ENCODE peak calls at places on chromosomes 6 and 20, in four cellular contexts. U, O, I and B are unnamed samples.

GRCh38 chr6:34663887-34664269 is 32.7 kb downstream of the ILRUN start:
- DNase-seq in U (peak; percentile 35), O (no peak), I (no peak), B (peak; percentile 46)

GRCh38 chr20:53654932-53655674 is 61.5 kb upstream of the ZNF217 start:
- DNase-seq in U (no peak), O (no peak), I (no peak), B (no peak)

GRCh38 chr6:55040102-55040848 is 134.0 kb upstream of the HCRTR2 start:
- DNase-seq in U (peak; percentile 98), O (peak; percentile 20), I (no peak), B (no peak)

GRCh38 chr20:52448513-52448912 is 256.9 kb upstream of the ZFP64 start:
- DNase-seq in U (no peak), O (no peak), I (no peak), B (no peak)

GRCh38 chr6:119566546-119567263 is 217.1 kb upstream of the MAN1A1 start:
- DNase-seq in U (no peak), O (no peak), I (no peak), B (no peak)

GRCh38 chr20:48615871-48616270 is 211.9 kb downstream of the PREX1 start:
- DNase-seq in U (no peak), O (no peak), I (peak; percentile 35), B (no peak)

GRCh38 chr20:63210011-63210605 is 5.8 kb downstream of the YTHDF1 start:
- DNase-seq in U (no peak), O (peak; percentile 24), I (no peak), B (no peak)

GRCh38 chr6:23980965-23981364 is 145.1 kb upstream of the NRSN1 start:
- DNase-seq in U (no peak), O (peak; percentile 45), I (no peak), B (peak; percentile 12)

GRCh38 chr20:21352703-21353102 is 44.6 kb downstream of the NKX2-4 start:
- DNase-seq in U (peak; percentile 64), O (no peak), I (no peak), B (no peak)

GRCh38 chr6:163187201-163187600 is 227.3 kb upstream of the QKI start:
- DNase-seq in U (no peak), O (no peak), I (no peak), B (no peak)

GRCh38 chr6:162965366-162965765 is 237.6 kb downstream of the PACRG start:
- DNase-seq in U (no peak), O (no peak), I (no peak), B (no peak)

GRCh38 chr6:142482973-142483372 is 181.2 kb downstream of the ADGRG6 start:
- DNase-seq in U (no peak), O (peak; percentile 72), I (no peak), B (no peak)

GRCh38 chr6:34684364-34684763 is 12.2 kb downstream of the ILRUN start:
- DNase-seq in U (no peak), O (no peak), I (no peak), B (no peak)